ENCODE peak calls at places on chromosomes 12 and 14, in four cellular contexts. S, V, B and G are unnamed samples.

GRCh38 chr12:65696227-65696626 is 128.1 kb upstream of the HMGA2 start:
- DNase-seq in B (no peak), S (no peak), V (no peak), G (no peak)

GRCh38 chr12:49403887-49404517 is 36.7 kb downstream of the SPATS2 start:
- DNase-seq in B (no peak), V (no peak), S (no peak), G (no peak)

GRCh38 chr14:37179896-37180502 is 7.6 kb upstream of the SLC25A21 start:
- DNase-seq in S (no peak), V (no peak), B (no peak), G (no peak)

GRCh38 chr12:24709201-24709600 is 239.7 kb downstream of the BCAT1 start:
- DNase-seq in S (no peak), B (no peak), V (no peak), G (no peak)

GRCh38 chr12:40175489-40175888 is 49.3 kb upstream of the LRRK2 start:
- DNase-seq in V (no peak), S (no peak), B (no peak), G (no peak)

GRCh38 chr14:22052795-22053194 is 379.2 kb upstream of the OR4E1 start:
- DNase-seq in B (no peak), S (no peak), V (no peak), G (no peak)

GRCh38 chr12:130201037-130201436 is 38.8 kb downstream of the FZD10 start:
- DNase-seq in S (no peak), V (no peak), B (no peak), G (no peak)

GRCh38 chr12:3432176-3432742 is 58.7 kb upstream of the PRMT8 start:
- DNase-seq in B (no peak), V (no peak), S (no peak), G (no peak)

GRCh38 chr12:110088936-110089335 is 35.2 kb upstream of the IFT81 start:
- DNase-seq in V (no peak), B (no peak), S (no peak), G (no peak)

GRCh38 chr12:6745751-6746525 is 7.0 kb downstream of the MLF2 start:
- DNase-seq in B (no peak), S (no peak), V (no peak), G (no peak)

GRCh38 chr14:73241481-73242165 is 4.3 kb downstream of the PAPLN start:
- DNase-seq in B (no peak), S (peak; percentile 61), V (no peak), G (no peak)

GRCh38 chr14:92659765-92660561 is 88.5 kb downstream of the LGMN start:
- DNase-seq in V (no peak), B (no peak), S (no peak), G (no peak)

GRCh38 chr12:53170876-53171724 is 9.4 kb upstream of the ZNF740 start:
- DNase-seq in V (peak; percentile 9), B (no peak), S (no peak), G (no peak)

GRCh38 chr12:68374315-68374982 is 42.3 kb upstream of the MDM1 start:
- DNase-seq in S (no peak), B (no peak), V (peak; percentile 40), G (peak; percentile 10)

GRCh38 chr12:109542014-109542413 is 31.3 kb downstream of the MMAB start:
- DNase-seq in B (no peak), V (no peak), S (no peak), G (no peak)

GRCh38 chr12:4242595-4242994 is 31.0 kb upstream of the CCND2 start:
- DNase-seq in V (no peak), S (no peak), B (no peak), G (peak; percentile 70)

GRCh38 chr12:83313322-83313721 is 626.6 kb downstream of the TMTC2 start:
- DNase-seq in B (no peak), S (no peak), V (no peak), G (no peak)

GRCh38 chr12:68222336-68222735 is 3.3 kb downstream of the IL26 start:
- DNase-seq in S (no peak), V (no peak), B (no peak), G (no peak)

GRCh38 chr12:38389581-38389980 is 73.0 kb downstream of the ALG10B start:
- DNase-seq in S (no peak), V (no peak), B (no peak), G (no peak)
- H3K4me1 ChIP-seq in S (no peaks in the 10 kb centered on the region), V (no peaks in the 10 kb centered on the region), B (no peaks in the 10 kb centered on the region), G (no peaks in the 10 kb centered on the region)

GRCh38 chr14:78486081-78486480 is 315.9 kb downstream of the NRXN3 start:
- DNase-seq in B (no peak), S (no peak), V (no peak), G (no peak)
- TF ChIP-seq POLR2A in B (no peak), S (no peak), V (no peak), G (no peak)

GRCh38 chr12:27615331-27615891 is 80.8 kb upstream of the REP15 start:
- DNase-seq in B (no peak), V (no peak), S (no peak), G (no peak)
- TF ChIP-seq EP300 in B (no peak), V (no peak), S (no peak), G (no peak)

GRCh38 chr12:94872007-94872653 is 131.4 kb downstream of the NDUFA12 start:
- DNase-seq in V (peak; percentile 64), S (no peak), B (no peak), G (peak; percentile 72)
- H3K4me1 ChIP-seq in V (peaks cover 23% of the 10 kb centered on the region), S (no peaks in the 10 kb centered on the region), B (no peaks in the 10 kb centered on the region), G (peaks cover 19% of the 10 kb centered on the region)

GRCh38 chr12:9701380-9702154 is 31.3 kb downstream of the CLECL1 start:
- DNase-seq in S (no peak), V (no peak), B (no peak), G (no peak)
- TF ChIP-seq POLR2A in S (no peak), V (no peak), B (no peak), G (no peak)

GRCh38 chr14:104678346-104678745 is 11.1 kb upstream of the INF2 start:
- DNase-seq in S (peak; percentile 74), V (no peak), B (no peak), G (no peak)

GRCh38 chr14:104678901-104679705 is 10.3 kb upstream of the INF2 start:
- DNase-seq in V (no peak), S (peak; percentile 65), B (no peak), G (no peak)

GRCh38 chr14:104676694-104677505 is 12.5 kb upstream of the INF2 start:
- DNase-seq in B (no peak), S (peak; percentile 72), V (no peak), G (no peak)

GRCh38 chr14:104676130-104676693 is 13.2 kb upstream of the INF2 start:
- DNase-seq in S (peak; percentile 64), B (no peak), V (no peak), G (no peak)

DNA sequence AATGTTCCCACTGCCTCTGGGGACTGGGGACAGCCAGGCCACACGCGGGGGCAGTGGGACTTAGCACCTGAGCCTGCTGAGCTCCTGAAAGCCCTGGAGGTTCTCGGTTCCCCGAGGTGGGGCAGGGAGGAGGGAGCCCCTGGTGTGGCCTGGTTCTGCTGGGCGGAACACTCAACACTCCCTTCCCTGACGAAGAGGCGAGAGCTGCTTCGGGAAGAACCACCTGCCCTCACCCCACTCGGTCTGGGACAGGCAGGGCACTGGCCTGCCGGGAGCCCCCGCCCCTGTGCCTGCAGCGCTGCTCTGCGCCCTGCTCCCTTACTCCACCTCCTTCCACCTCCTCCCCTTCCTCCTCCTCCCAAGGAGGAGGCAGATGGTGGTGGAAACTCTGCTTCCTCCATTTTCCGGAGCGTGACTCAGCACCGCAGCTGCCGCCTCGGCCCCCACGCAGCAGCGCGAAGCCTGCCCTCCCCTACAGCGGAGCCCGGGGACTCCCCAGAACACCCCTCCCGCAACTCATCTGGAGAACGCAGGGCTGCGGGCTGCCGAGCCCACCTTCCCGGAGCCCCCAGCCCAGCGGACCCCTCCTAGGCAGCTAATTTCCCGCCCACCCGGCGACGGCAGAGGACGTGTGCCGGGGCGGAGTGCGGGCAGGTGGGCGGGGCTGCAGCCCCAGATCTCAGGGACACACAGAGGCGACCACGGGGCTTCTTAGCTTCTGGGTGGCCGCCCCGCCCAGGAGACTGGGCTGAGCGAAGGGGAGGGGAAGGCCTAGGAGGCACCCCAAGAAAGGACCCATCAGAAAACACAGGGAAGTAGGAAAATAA is 11.7 kb upstream of the INF2 start:
- DNase-seq in S (peak; percentile 89), B (peak; percentile 63), V (peak; percentile 69), G (peak; percentile 94)
- TF ChIP-seq EP300 in S (peak; percentile 2), B (peak; percentile 90), V (peak; percentile 34), G (no peak)